ENCODE peak calls at places on chromosome 16, in ten cellular contexts. One of them, this sample, is unnamed.

GRCh38 chr16:57000271-57001025 is 11.1 kb downstream of the NLRC5 start:
- DNase-seq in small intestine: no peak
- DNase-seq in Peyer's patch: peak; percentile 74
- DNase-seq in IMR-90: peak; percentile 97
- DNase-seq in heart right ventricle: peak; percentile 68
- DNase-seq in neuronal stem cell: no peak
- DNase-seq in PC-3: peak; percentile 74
- DNase-seq in heart left ventricle: peak; percentile 81
- DNase-seq in brain microvascular endothelial cell: peak; percentile 98
- DNase-seq in stomach: peak; percentile 43
- DNase-seq in this sample: peak; percentile 88

GRCh38 chr16:1142911-1143310 is 10.0 kb upstream of the CACNA1H start:
- DNase-seq in neuronal stem cell: no peak
- DNase-seq in Peyer's patch: no peak
- DNase-seq in PC-3: no peak
- DNase-seq in stomach: no peak
- DNase-seq in heart right ventricle: no peak
- DNase-seq in small intestine: no peak
- DNase-seq in IMR-90: no peak
- DNase-seq in heart left ventricle: no peak
- DNase-seq in brain microvascular endothelial cell: no peak
- DNase-seq in this sample: no peak

GRCh38 chr16:23174622-23175021 is 7.9 kb upstream of the SCNN1G start:
- DNase-seq in stomach: no peak
- DNase-seq in heart left ventricle: no peak
- DNase-seq in heart right ventricle: no peak
- DNase-seq in neuronal stem cell: peak; percentile 14
- DNase-seq in PC-3: peak; percentile 27
- DNase-seq in IMR-90: peak; percentile 5
- DNase-seq in small intestine: no peak
- DNase-seq in brain microvascular endothelial cell: peak; percentile 14
- DNase-seq in Peyer's patch: no peak
- DNase-seq in this sample: no peak

GRCh38 chr16:50879873-50880695 is 138.2 kb downstream of the CYLD start:
- DNase-seq in small intestine: no peak
- DNase-seq in brain microvascular endothelial cell: no peak
- DNase-seq in stomach: no peak
- DNase-seq in PC-3: no peak
- DNase-seq in Peyer's patch: no peak
- DNase-seq in IMR-90: no peak
- DNase-seq in neuronal stem cell: peak; percentile 73
- DNase-seq in heart right ventricle: no peak
- DNase-seq in heart left ventricle: no peak
- DNase-seq in this sample: peak; percentile 52

GRCh38 chr16:66277311-66278070 is 89.0 kb upstream of the CDH5 start:
- DNase-seq in PC-3: no peak
- DNase-seq in brain microvascular endothelial cell: no peak
- DNase-seq in heart right ventricle: no peak
- DNase-seq in IMR-90: no peak
- DNase-seq in Peyer's patch: no peak
- DNase-seq in heart left ventricle: no peak
- DNase-seq in neuronal stem cell: no peak
- DNase-seq in stomach: no peak
- DNase-seq in small intestine: no peak
- DNase-seq in this sample: no peak

GRCh38 chr16:51151435-51151950 is 423 bp upstream of the SALL1 start:
- DNase-seq in stomach: peak; percentile 39
- DNase-seq in heart left ventricle: no peak
- DNase-seq in neuronal stem cell: peak; percentile 92
- DNase-seq in brain microvascular endothelial cell: no peak
- DNase-seq in PC-3: no peak
- DNase-seq in small intestine: no peak
- DNase-seq in IMR-90: peak; percentile 70
- DNase-seq in heart right ventricle: peak; percentile 53
- DNase-seq in Peyer's patch: no peak
- DNase-seq in this sample: no peak

GRCh38 chr16:81997738-81998137 is 13.5 kb downstream of the SDR42E1 start:
- DNase-seq in small intestine: no peak
- DNase-seq in heart left ventricle: no peak
- DNase-seq in Peyer's patch: no peak
- DNase-seq in PC-3: peak; percentile 79
- DNase-seq in brain microvascular endothelial cell: peak; percentile 88
- DNase-seq in stomach: no peak
- DNase-seq in neuronal stem cell: no peak
- DNase-seq in heart right ventricle: no peak
- DNase-seq in IMR-90: peak; percentile 81
- DNase-seq in this sample: no peak

GRCh38 chr16:70267516-70267915 is 15.8 kb upstream of the EXOSC6 start:
- DNase-seq in neuronal stem cell: no peak
- DNase-seq in IMR-90: peak; percentile 55
- DNase-seq in Peyer's patch: no peak
- DNase-seq in heart right ventricle: no peak
- DNase-seq in PC-3: peak; percentile 52
- DNase-seq in stomach: peak; percentile 35
- DNase-seq in small intestine: peak; percentile 70
- DNase-seq in brain microvascular endothelial cell: peak; percentile 22
- DNase-seq in heart left ventricle: no peak
- DNase-seq in this sample: no peak

GRCh38 chr16:79001156-79001997 is 599.2 kb downstream of the MAF start:
- DNase-seq in brain microvascular endothelial cell: no peak
- DNase-seq in PC-3: no peak
- DNase-seq in IMR-90: no peak
- DNase-seq in heart left ventricle: no peak
- DNase-seq in Peyer's patch: no peak
- DNase-seq in small intestine: no peak
- DNase-seq in neuronal stem cell: peak; percentile 40
- DNase-seq in stomach: no peak
- DNase-seq in heart right ventricle: no peak
- DNase-seq in this sample: no peak
- H3K27ac ChIP-seq in brain microvascular endothelial cell: no peak overlapping the region
- H3K27ac ChIP-seq in PC-3: no peak overlapping the region
- H3K27ac ChIP-seq in IMR-90: no peak overlapping the region
- H3K27ac ChIP-seq in heart left ventricle: no peak overlapping the region
- H3K27ac ChIP-seq in Peyer's patch: no peak overlapping the region
- H3K27ac ChIP-seq in small intestine: no peak overlapping the region
- H3K27ac ChIP-seq in neuronal stem cell: peak overlapping the region; percentile 63
- H3K27ac ChIP-seq in stomach: no peak overlapping the region
- H3K27ac ChIP-seq in heart right ventricle: no peak overlapping the region
- H3K27ac ChIP-seq in this sample: no peak overlapping the region

DNA sequence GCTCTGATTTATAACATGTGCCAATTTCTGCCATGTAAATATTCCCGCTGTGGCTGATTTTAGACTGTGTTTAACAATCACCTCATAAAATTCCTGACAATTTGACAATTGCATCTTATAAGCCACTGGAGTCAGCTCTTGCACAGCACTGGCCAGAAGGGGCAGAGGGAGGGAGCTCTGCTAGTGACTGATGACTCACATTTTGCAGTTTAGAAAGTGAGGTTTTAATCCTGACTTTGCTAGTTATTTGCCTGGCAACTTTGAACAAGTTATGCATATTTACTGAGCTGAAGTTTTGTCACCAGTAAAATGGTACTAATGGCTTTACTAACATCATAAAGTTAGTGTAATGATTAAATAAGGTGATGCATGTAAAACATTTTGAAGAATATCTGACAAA is 452.3 kb downstream of the CNTNAP4 start:
- DNase-seq in heart left ventricle: no peak
- DNase-seq in small intestine: no peak
- DNase-seq in IMR-90: no peak
- DNase-seq in neuronal stem cell: no peak
- DNase-seq in brain microvascular endothelial cell: no peak
- DNase-seq in Peyer's patch: no peak
- DNase-seq in PC-3: peak; percentile 78
- DNase-seq in stomach: no peak
- DNase-seq in heart right ventricle: no peak
- DNase-seq in this sample: no peak
- H3K4me3 ChIP-seq in heart left ventricle: no peak overlapping the region
- H3K4me3 ChIP-seq in small intestine: no peak overlapping the region
- H3K4me3 ChIP-seq in IMR-90: no peak overlapping the region
- H3K4me3 ChIP-seq in neuronal stem cell: no peak overlapping the region
- H3K4me3 ChIP-seq in brain microvascular endothelial cell: no peak overlapping the region
- H3K4me3 ChIP-seq in Peyer's patch: no peak overlapping the region
- H3K4me3 ChIP-seq in PC-3: no peak overlapping the region
- H3K4me3 ChIP-seq in stomach: no peak overlapping the region
- H3K4me3 ChIP-seq in heart right ventricle: no peak overlapping the region
- H3K4me3 ChIP-seq in this sample: no peak overlapping the region

GRCh38 chr16:88684569-88685155 is 1.6 kb downstream of the SNAI3 start:
- DNase-seq in small intestine: no peak
- DNase-seq in stomach: no peak
- DNase-seq in heart right ventricle: no peak
- DNase-seq in IMR-90: no peak
- DNase-seq in brain microvascular endothelial cell: no peak
- DNase-seq in heart left ventricle: no peak
- DNase-seq in PC-3: no peak
- DNase-seq in neuronal stem cell: no peak
- DNase-seq in Peyer's patch: no peak
- DNase-seq in this sample: no peak

GRCh38 chr16:88681084-88681680 is 5.1 kb downstream of the SNAI3 start:
- DNase-seq in heart left ventricle: no peak
- DNase-seq in brain microvascular endothelial cell: no peak
- DNase-seq in heart right ventricle: no peak
- DNase-seq in neuronal stem cell: no peak
- DNase-seq in Peyer's patch: peak; percentile 87
- DNase-seq in small intestine: peak; percentile 59
- DNase-seq in stomach: peak; percentile 75
- DNase-seq in PC-3: peak; percentile 68
- DNase-seq in IMR-90: no peak
- DNase-seq in this sample: no peak

GRCh38 chr16:88680554-88681083 is 5.7 kb downstream of the SNAI3 start:
- DNase-seq in PC-3: no peak
- DNase-seq in small intestine: no peak
- DNase-seq in stomach: no peak
- DNase-seq in IMR-90: no peak
- DNase-seq in Peyer's patch: no peak
- DNase-seq in neuronal stem cell: no peak
- DNase-seq in brain microvascular endothelial cell: no peak
- DNase-seq in heart left ventricle: no peak
- DNase-seq in heart right ventricle: no peak
- DNase-seq in this sample: no peak

GRCh38 chr16:88678224-88678979 is 7.9 kb downstream of the SNAI3 start:
- DNase-seq in stomach: no peak
- DNase-seq in PC-3: no peak
- DNase-seq in heart left ventricle: no peak
- DNase-seq in brain microvascular endothelial cell: no peak
- DNase-seq in neuronal stem cell: no peak
- DNase-seq in Peyer's patch: no peak
- DNase-seq in IMR-90: no peak
- DNase-seq in small intestine: no peak
- DNase-seq in heart right ventricle: no peak
- DNase-seq in this sample: no peak

DNA sequence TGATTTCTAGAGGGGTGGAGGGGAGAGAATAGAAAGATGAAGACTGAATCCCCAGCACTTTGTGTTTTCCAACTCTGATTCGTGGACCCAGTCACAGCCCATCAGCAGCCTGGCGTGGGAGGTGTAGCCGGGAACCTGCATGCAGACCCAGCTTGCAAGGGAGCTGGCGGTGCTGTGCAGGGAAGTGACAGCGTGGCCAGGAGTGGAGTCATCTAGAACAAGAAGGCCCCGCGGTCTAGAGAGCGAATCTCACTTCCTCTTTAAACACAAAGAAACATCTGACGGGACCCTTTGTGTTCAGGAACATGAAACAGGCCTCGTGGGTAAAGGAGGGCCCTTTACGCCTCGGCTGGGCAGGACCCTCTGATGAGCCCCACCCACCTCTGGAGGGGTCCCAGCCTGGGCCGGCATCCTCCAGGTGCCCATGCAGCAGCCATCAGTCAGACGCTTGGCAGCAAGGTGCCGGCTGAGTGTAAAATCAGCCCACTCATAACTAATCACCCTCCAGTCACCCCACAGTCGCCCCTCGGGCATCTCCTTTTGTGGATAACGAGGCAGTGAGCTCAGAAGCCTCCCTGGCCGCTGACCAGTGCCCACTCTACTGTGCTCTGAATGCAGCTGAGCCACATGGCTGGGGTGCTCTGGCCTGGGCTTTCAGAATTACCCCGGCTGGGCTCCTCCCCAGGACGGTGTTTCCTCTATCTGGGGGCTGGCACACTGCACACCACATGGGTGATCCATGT is 4.4 kb downstream of the SNAI3 start:
- DNase-seq in heart right ventricle: peak; percentile 26
- DNase-seq in IMR-90: peak; percentile 15
- DNase-seq in Peyer's patch: peak; percentile 97
- DNase-seq in stomach: peak; percentile 69
- DNase-seq in brain microvascular endothelial cell: no peak
- DNase-seq in neuronal stem cell: no peak
- DNase-seq in PC-3: no peak
- DNase-seq in heart left ventricle: peak; percentile 77
- DNase-seq in small intestine: peak; percentile 50
- DNase-seq in this sample: peak; percentile 77
- H3K27ac ChIP-seq in heart right ventricle: no peak overlapping the region
- H3K27ac ChIP-seq in IMR-90: no peak overlapping the region
- H3K27ac ChIP-seq in Peyer's patch: peak overlapping the region; percentile 78
- H3K27ac ChIP-seq in stomach: peak overlapping the region; percentile 84
- H3K27ac ChIP-seq in brain microvascular endothelial cell: no peak overlapping the region
- H3K27ac ChIP-seq in neuronal stem cell: no peak overlapping the region
- H3K27ac ChIP-seq in PC-3: no peak overlapping the region
- H3K27ac ChIP-seq in heart left ventricle: no peak overlapping the region
- H3K27ac ChIP-seq in small intestine: peak overlapping the region; percentile 90
- H3K27ac ChIP-seq in this sample: no peak overlapping the region

GRCh38 chr16:8374586-8374985 is 215.7 kb downstream of the TMEM114 start:
- DNase-seq in small intestine: no peak
- DNase-seq in IMR-90: no peak
- DNase-seq in PC-3: no peak
- DNase-seq in heart right ventricle: no peak
- DNase-seq in stomach: no peak
- DNase-seq in brain microvascular endothelial cell: no peak
- DNase-seq in heart left ventricle: no peak
- DNase-seq in neuronal stem cell: no peak
- DNase-seq in Peyer's patch: no peak
- DNase-seq in this sample: no peak
- H3K4me3 ChIP-seq in small intestine: no peak overlapping the region
- H3K4me3 ChIP-seq in IMR-90: no peak overlapping the region
- H3K4me3 ChIP-seq in PC-3: no peak overlapping the region
- H3K4me3 ChIP-seq in heart right ventricle: no peak overlapping the region
- H3K4me3 ChIP-seq in stomach: no peak overlapping the region
- H3K4me3 ChIP-seq in brain microvascular endothelial cell: no peak overlapping the region
- H3K4me3 ChIP-seq in heart left ventricle: no peak overlapping the region
- H3K4me3 ChIP-seq in neuronal stem cell: no peak overlapping the region
- H3K4me3 ChIP-seq in Peyer's patch: no peak overlapping the region
- H3K4me3 ChIP-seq in this sample: no peak overlapping the region